ENCODE peak calls at places on chromosomes 2 and 18, in four cellular contexts. G, B, C and S are unnamed samples.

GRCh38 chr18:4134691-4135090 is 320.4 kb downstream of the DLGAP1 start:
- DNase-seq in C (no peak), G (no peak), B (no peak), S (no peak)

GRCh38 chr2:101559576-101559975 is 84.7 kb upstream of the RFX8 start:
- DNase-seq in B (no peak), C (no peak), G (no peak), S (no peak)

GRCh38 chr18:45412577-45412976 is 202.7 kb upstream of the SLC14A2 start:
- DNase-seq in C (no peak), G (no peak), B (peak), S (no peak)

GRCh38 chr18:24322594-24323136 is 75.0 kb downstream of the OSBPL1A start:
- DNase-seq in C (no peak), B (no peak), G (no peak), S (no peak)

GRCh38 chr2:218344090-218344754 is 12.4 kb upstream of the CATIP start:
- DNase-seq in C (no peak), B (no peak), G (no peak), S (no peak)

GRCh38 chr2:14942991-14943390 is 310.5 kb downstream of the LRATD1 start:
- DNase-seq in C (no peak), G (no peak), B (no peak), S (peak)

GRCh38 chr18:7945882-7946281 is 378.8 kb downstream of the PTPRM start:
- DNase-seq in B (no peak), C (peak), G (no peak), S (no peak)

GRCh38 chr18:34352385-34353163 is 127.9 kb upstream of the NOL4 start:
- DNase-seq in C (peak), G (no peak), B (no peak), S (no peak)

GRCh38 chr2:12982149-12982584 is 265.4 kb downstream of the TRIB2 start:
- DNase-seq in C (no peak), B (no peak), G (no peak), S (no peak)

DNA sequence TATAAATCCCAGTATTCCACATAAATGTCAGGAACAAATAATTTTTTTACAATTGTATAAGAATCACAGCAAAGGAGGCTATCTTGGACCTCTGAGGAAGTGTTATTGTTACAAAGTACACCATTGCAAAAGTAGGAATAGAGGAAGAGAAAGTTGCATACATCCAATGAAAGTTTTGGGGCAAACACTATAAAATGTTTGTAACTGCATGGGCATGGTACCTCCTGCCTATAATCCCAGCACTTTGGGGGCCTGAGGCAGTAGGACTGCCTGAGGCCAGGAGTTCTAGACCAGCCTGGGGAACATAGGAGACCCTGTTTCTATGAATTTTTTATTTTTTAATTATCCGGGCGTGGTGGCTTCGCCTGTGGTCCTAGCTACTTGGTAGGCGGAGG is 755 bp upstream of the MEMO1 start:
- DNase-seq in B (no peak), C (no peak), G (peak), S (no peak)
- H3K9ac ChIP-seq in B (peak), C (peak), G (no peak), S (peak)

DNA sequence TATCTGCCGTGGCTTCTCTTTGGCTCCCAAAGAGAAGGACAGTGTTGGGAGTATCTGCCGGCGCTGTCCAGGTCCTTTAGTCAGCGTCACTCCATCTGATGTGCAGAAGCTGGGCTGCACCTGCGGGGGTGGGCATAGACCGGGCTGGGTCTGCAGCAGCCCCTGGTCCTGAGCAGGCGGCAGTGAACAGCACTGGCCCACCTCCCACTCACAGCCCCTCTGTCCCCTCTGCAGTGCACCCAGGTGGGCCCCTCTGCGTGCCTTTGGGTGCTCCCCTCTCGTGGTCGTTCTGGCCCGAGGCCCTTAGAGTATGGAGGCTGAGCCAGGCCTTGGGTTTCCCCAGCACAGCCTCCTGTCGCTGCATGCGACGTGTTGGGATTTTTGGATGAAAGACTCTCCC is 95.7 kb downstream of the USP40 start:
- DNase-seq in G (no peak), C (no peak), B (no peak), S (no peak)
- TF ChIP-seq SUZ12 in G (no peak), C (no peak), B (no peak), S (no peak)

GRCh38 chr18:9392726-9393125 is 58.2 kb downstream of the TWSG1 start:
- DNase-seq in G (no peak), B (no peak), C (no peak), S (no peak)
- H3K9ac ChIP-seq in G (no peak), B (no peak), C (no peak), S (no peak)

GRCh38 chr2:27280826-27281225 is 1.4 kb upstream of the TRIM54 start:
- DNase-seq in G (no peak), B (no peak), C (no peak), S (no peak)

GRCh38 chr2:27284989-27285388 is 2.8 kb downstream of the TRIM54 start:
- DNase-seq in G (no peak), B (no peak), C (no peak), S (no peak)

GRCh38 chr2:27281855-27282559 is at the start of gene TRIM54:
- DNase-seq in G (no peak), C (no peak), B (no peak), S (no peak)

GRCh38 chr2:27281442-27281841 is 787 bp upstream of the TRIM54 start:
- DNase-seq in C (no peak), G (no peak), B (no peak), S (no peak)

DNA sequence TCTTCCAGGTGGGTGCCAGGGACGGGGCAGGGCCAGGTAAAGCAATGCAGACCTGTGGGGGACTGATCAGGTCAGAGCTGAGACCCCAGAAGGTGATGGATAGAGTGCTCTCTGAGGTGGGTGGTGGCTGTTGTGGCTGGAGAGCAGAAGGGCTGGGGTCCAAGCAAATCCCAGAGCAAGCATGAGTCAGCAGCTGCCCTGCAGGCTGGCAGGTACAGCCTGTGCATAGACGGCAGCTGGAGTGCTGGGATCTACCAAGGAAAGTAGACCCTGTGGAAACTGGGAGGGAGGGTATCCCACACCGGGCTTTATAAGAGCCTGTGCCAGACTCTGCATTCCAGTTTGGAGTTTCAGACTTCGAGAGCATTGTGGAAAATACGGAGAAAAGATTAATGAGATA is 663 bp downstream of the TRIM54 start:
- DNase-seq in G (no peak), C (peak), B (no peak), S (no peak)
- TF ChIP-seq SUZ12 in G (no peak), C (no peak), B (no peak), S (no peak)